ENCODE peak calls at places on chromosomes 11 and 22, in eight cellular contexts. R, X, J, M, Y, S, L and T are unnamed samples.
A peak's percentile ranks its signal among the peaks of the same experiment; 100 is the strongest.

GRCh38 chr22:36387914-36388864 is at the start of gene MYH9:
- DNase-seq in S (peak; percentile 100), Y (peak; percentile 99), R (peak; percentile 100), J (peak; percentile 100), M (peak; percentile 100), L (peak; percentile 100), X (peak; percentile 100), T (peak; percentile 97)

GRCh38 chr22:35914665-35915476 is 113.8 kb downstream of the RBFOX2 start:
- DNase-seq in L (no peak), Y (no peak), J (no peak), M (no peak), R (peak; percentile 92), X (peak; percentile 88), S (peak; percentile 79), T (no peak)

GRCh38 chr22:26643368-26644100 is 13.9 kb upstream of the MIAT start:
- DNase-seq in S (no peak), Y (no peak), L (no peak), R (no peak), J (no peak), M (no peak), X (no peak), T (no peak)

GRCh38 chr11:115333951-115334350 is 170.3 kb downstream of the CADM1 start:
- DNase-seq in J (no peak), X (no peak), S (no peak), Y (no peak), R (no peak), M (no peak), L (no peak), T (no peak)

GRCh38 chr11:12876988-12877387 is 132.1 kb upstream of the RASSF10 start:
- DNase-seq in S (no peak), R (no peak), Y (no peak), X (no peak), L (no peak), M (no peak), J (no peak), T (no peak)

GRCh38 chr11:122769126-122769780 is 69.0 kb upstream of the CRTAM start:
- DNase-seq in J (no peak), L (no peak), M (no peak), Y (no peak), R (no peak), X (peak; percentile 53), S (no peak), T (no peak)

GRCh38 chr11:124693142-124693541 is 19.4 kb downstream of the SPA17 start:
- DNase-seq in Y (no peak), R (no peak), L (no peak), M (no peak), X (no peak), S (no peak), J (no peak), T (no peak)

GRCh38 chr11:119586181-119586580 is 142.8 kb downstream of the NECTIN1 start:
- DNase-seq in L (no peak), J (no peak), Y (no peak), S (no peak), R (no peak), M (no peak), X (no peak), T (no peak)

GRCh38 chr11:112128483-112129121 is 35.3 kb downstream of the IL18 start:
- DNase-seq in R (no peak), J (peak; percentile 75), L (no peak), Y (no peak), X (peak; percentile 75), M (no peak), S (peak; percentile 64), T (no peak)

GRCh38 chr11:90288207-90288821 is 65.5 kb upstream of the CHORDC1 start:
- DNase-seq in J (no peak), Y (no peak), S (no peak), R (peak; percentile 48), M (no peak), L (no peak), X (peak; percentile 23), T (no peak)

GRCh38 chr11:69419662-69420061 is 61.8 kb upstream of the LINC01488 start:
- DNase-seq in Y (no peak), X (no peak), S (no peak), R (no peak), M (no peak), J (no peak), L (peak; percentile 59), T (no peak)

GRCh38 chr11:112856591-112856990 is 104.6 kb upstream of the NCAM1 start:
- DNase-seq in L (no peak), M (no peak), S (no peak), J (no peak), X (no peak), R (no peak), Y (no peak), T (no peak)

GRCh38 chr11:124511739-124512138 is 31.7 kb downstream of the OR8B12 start:
- DNase-seq in S (no peak), R (no peak), L (no peak), J (no peak), Y (no peak), X (no peak), M (no peak), T (no peak)

GRCh38 chr11:100939581-100939980 is 190.0 kb downstream of the PGR start:
- DNase-seq in Y (no peak), J (no peak), S (no peak), R (no peak), L (no peak), M (no peak), X (no peak), T (no peak)

GRCh38 chr11:36057372-36058045 is 113.6 kb downstream of the LDLRAD3 start:
- DNase-seq in S (no peak), L (no peak), M (no peak), J (no peak), Y (no peak), X (peak; percentile 34), R (no peak), T (no peak)

GRCh38 chr11:10674440-10674855 is 19.1 kb downstream of the IRAG1 start:
- DNase-seq in R (no peak), S (no peak), Y (no peak), X (no peak), J (no peak), L (no peak), M (no peak), T (no peak)

GRCh38 chr11:75263944-75264349 is 23.4 kb downstream of the TPBGL start:
- DNase-seq in Y (no peak), L (peak; percentile 85), J (no peak), M (peak; percentile 42), S (peak; percentile 7), R (no peak), X (no peak), T (no peak)

GRCh38 chr11:128664286-128664685 is 29.6 kb upstream of the FLI1 start:
- DNase-seq in R (peak; percentile 63), M (no peak), S (no peak), J (no peak), X (no peak), Y (no peak), L (no peak), T (no peak)

GRCh38 chr22:49937758-49938564 is 19.5 kb downstream of the CRELD2 start:
- DNase-seq in S (no peak), M (no peak), L (peak; percentile 90), J (peak; percentile 73), R (no peak), X (no peak), Y (no peak), T (no peak)

GRCh38 chr11:84990141-84990540 is 637.0 kb downstream of the DLG2 start:
- DNase-seq in X (no peak), R (no peak), L (no peak), S (no peak), J (no peak), M (no peak), Y (no peak), T (no peak)

GRCh38 chr11:84993386-84993785 is 633.8 kb downstream of the DLG2 start:
- DNase-seq in Y (no peak), R (no peak), X (no peak), M (no peak), S (no peak), L (no peak), J (no peak), T (no peak)
- TF ChIP-seq CTCF in Y (peak; percentile 47), R (no peak), X (peak; percentile 25), M (peak; percentile 13), S (peak; percentile 12), L (no peak), J (peak; percentile 6), T (no peak)

GRCh38 chr22:41952713-41953112 is 763 bp downstream of the SMIM45 start:
- DNase-seq in S (no peak), J (no peak), L (no peak), X (no peak), Y (no peak), R (no peak), M (no peak), T (no peak)

GRCh38 chr22:41963453-41964105 is 5.7 kb upstream of the SEPTIN3 start:
- DNase-seq in M (no peak), X (peak; percentile 46), L (no peak), Y (no peak), J (no peak), R (no peak), S (no peak), T (no peak)

GRCh38 chr22:41957941-41958556 is 6.1 kb downstream of the SMIM45 start:
- DNase-seq in Y (peak; percentile 44), J (no peak), X (no peak), M (no peak), R (no peak), L (no peak), S (no peak), T (no peak)
- TF ChIP-seq CTCF in Y (no peak), J (no peak), X (no peak), M (no peak), R (no peak), L (no peak), S (no peak), T (peak; percentile 12)

GRCh38 chr11:64594159-64594939 is 3.3 kb downstream of the SLC22A12 start:
- DNase-seq in J (peak; percentile 3), Y (no peak), R (no peak), M (no peak), S (no peak), L (peak; percentile 15), X (no peak), T (no peak)
- TF ChIP-seq CTCF in J (no peak), Y (no peak), R (no peak), M (no peak), S (no peak), L (no peak), X (no peak), T (no peak)

DNA sequence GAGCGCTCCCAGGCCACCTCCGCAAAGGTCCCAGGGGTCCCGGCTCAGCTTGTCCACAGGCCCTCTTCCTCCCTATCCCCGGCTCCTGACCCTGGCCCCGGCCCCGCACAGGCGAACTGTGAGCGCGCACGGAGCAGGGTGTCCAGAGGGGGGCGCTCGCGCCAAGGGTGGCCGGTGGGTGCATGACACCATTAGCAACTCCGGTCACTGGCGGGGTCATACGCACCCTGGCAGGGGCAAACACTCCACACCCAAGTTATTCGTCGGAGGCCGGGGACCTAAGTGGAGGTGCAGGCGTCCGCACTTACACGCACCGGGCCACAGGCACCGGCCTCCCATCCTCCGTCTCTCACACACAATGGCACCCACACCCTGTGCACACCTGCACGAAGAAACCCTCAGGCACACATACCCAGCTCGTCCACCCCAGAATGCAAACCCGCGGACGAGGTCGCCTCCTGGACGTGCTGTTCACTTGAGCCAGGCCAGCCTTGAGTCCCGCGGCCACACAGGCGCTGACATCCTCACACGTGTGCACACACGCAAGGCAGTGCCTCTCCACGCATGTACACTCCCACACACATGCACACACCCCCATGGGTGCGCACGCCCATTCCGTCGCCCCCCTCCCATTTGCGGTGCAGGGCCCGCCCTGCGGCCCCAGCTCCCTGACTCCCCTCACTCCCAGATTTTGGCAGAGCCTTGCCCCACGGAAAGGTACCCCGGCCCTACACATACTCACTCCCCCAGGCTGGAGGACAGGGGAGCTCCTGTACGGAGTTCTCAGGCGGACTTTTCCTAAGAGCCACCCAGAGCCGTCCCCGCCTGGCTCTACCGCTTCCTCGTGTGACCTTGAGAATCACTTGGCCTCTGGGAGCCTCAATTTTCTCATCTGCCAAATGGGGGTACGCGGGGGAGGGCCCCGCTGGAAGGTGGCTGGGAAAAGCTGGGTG is at the start of gene RASGRP2:
- DNase-seq in Y (peak; percentile 64), S (no peak), X (no peak), J (peak; percentile 84), M (peak; percentile 94), R (peak; percentile 45), L (peak; percentile 99), T (peak; percentile 84)
- TF ChIP-seq CTCF in Y (peak; percentile 80), S (peak; percentile 44), X (peak; percentile 71), J (peak; percentile 60), M (peak; percentile 61), R (peak; percentile 67), L (peak; percentile 84), T (no peak)